ENCODE peak calls at places on chromosomes 3 and 15, in seven cellular contexts. E is lung; I is CD4-positive, alpha-beta memory T cell; P is neural progenitor cell; J is endothelial cell of umbilical vein; R is tibial artery; T is GM23248. O is an unnamed sample.

GRCh38 chr3:148790841-148791240 is 36.8 kb upstream of the CPB1 start:
- DNase-seq in T (no peak), E (no peak), P (no peak), I (no peak), J (no peak), R (peak; percentile 70), O (no peak)

GRCh38 chr15:34734303-34734702 is 20.5 kb downstream of the GJD2 start:
- DNase-seq in P (no peak), E (no peak), R (no peak), T (no peak), J (no peak), I (no peak), O (no peak)

GRCh38 chr3:29255854-29256696 is 24.8 kb upstream of the RBMS3 start:
- DNase-seq in I (no peak), T (peak; percentile 23), E (no peak), P (no peak), J (no peak), R (no peak), O (no peak)

GRCh38 chr3:20190991-20191390 is 5.0 kb upstream of the SGO1 start:
- DNase-seq in E (no peak), P (peak; percentile 14), J (no peak), R (no peak), T (no peak), I (no peak), O (no peak)

GRCh38 chr3:29919551-29919950 is 638.7 kb downstream of the RBMS3 start:
- DNase-seq in R (no peak), J (no peak), I (no peak), T (no peak), E (no peak), P (no peak), O (no peak)

GRCh38 chr3:70359711-70360110 is 47.3 kb upstream of the MDFIC2 start:
- DNase-seq in T (no peak), P (no peak), I (no peak), J (no peak), E (no peak), R (no peak), O (no peak)

GRCh38 chr3:134640872-134641470 is 9.9 kb downstream of the KY start:
- DNase-seq in R (no peak), E (no peak), J (peak; percentile 32), I (no peak), T (peak; percentile 43), P (peak; percentile 59), O (peak; percentile 41)

GRCh38 chr3:14118400-14119165 is 6.1 kb downstream of the CHCHD4 start:
- DNase-seq in I (no peak), J (no peak), E (no peak), T (no peak), P (no peak), R (no peak), O (no peak)

GRCh38 chr15:58738051-58738707 is 11.3 kb downstream of the ADAM10 start:
- DNase-seq in I (no peak), P (no peak), E (no peak), J (peak; percentile 69), R (no peak), T (peak; percentile 72), O (no peak)

GRCh38 chr3:179260949-179261765 is 10.2 kb upstream of the KCNMB3 start:
- DNase-seq in E (peak; percentile 75), T (peak; percentile 86), R (peak; percentile 32), I (peak; percentile 69), J (peak; percentile 58), P (peak; percentile 79), O (peak; percentile 79)

GRCh38 chr15:40307421-40308165 is at the start of gene PLCB2:
- DNase-seq in E (peak; percentile 52), T (no peak), P (no peak), I (peak; percentile 80), J (no peak), R (no peak), O (peak; percentile 58)

GRCh38 chr3:122688996-122689395 is 8.4 kb downstream of the PARP14 start:
- DNase-seq in P (no peak), I (no peak), J (no peak), E (no peak), T (peak; percentile 10), R (no peak), O (no peak)

GRCh38 chr3:14391033-14391432 is 11.4 kb upstream of the SLC6A6 start:
- DNase-seq in T (peak; percentile 92), I (no peak), R (peak; percentile 71), E (no peak), J (no peak), P (no peak), O (no peak)

GRCh38 chr3:14415501-14415900 is 13.1 kb downstream of the SLC6A6 start:
- DNase-seq in P (no peak), J (no peak), R (no peak), I (no peak), E (no peak), T (peak; percentile 62), O (no peak)

GRCh38 chr3:194814878-194815357 is 129.2 kb downstream of the FAM43A start:
- DNase-seq in J (no peak), R (no peak), P (no peak), E (no peak), I (no peak), T (peak; percentile 50), O (no peak)

GRCh38 chr15:65305144-65305758 is 774 bp downstream of the RNU5B-1 start:
- DNase-seq in E (no peak), I (no peak), T (no peak), J (no peak), P (no peak), R (no peak), O (no peak)

GRCh38 chr3:94401466-94401865 is 338.6 kb downstream of the NSUN3 start:
- DNase-seq in I (no peak), R (no peak), P (no peak), T (no peak), E (no peak), J (no peak), O (no peak)

GRCh38 chr3:156631323-156631722 is 43.1 kb upstream of the TIPARP start:
- DNase-seq in R (no peak), I (no peak), E (no peak), J (no peak), P (no peak), T (peak; percentile 45), O (no peak)

GRCh38 chr3:44058022-44058867 is 183.4 kb upstream of the TOPAZ1 start:
- DNase-seq in J (no peak), T (peak; percentile 87), R (no peak), I (no peak), E (no peak), P (no peak), O (no peak)

DNA sequence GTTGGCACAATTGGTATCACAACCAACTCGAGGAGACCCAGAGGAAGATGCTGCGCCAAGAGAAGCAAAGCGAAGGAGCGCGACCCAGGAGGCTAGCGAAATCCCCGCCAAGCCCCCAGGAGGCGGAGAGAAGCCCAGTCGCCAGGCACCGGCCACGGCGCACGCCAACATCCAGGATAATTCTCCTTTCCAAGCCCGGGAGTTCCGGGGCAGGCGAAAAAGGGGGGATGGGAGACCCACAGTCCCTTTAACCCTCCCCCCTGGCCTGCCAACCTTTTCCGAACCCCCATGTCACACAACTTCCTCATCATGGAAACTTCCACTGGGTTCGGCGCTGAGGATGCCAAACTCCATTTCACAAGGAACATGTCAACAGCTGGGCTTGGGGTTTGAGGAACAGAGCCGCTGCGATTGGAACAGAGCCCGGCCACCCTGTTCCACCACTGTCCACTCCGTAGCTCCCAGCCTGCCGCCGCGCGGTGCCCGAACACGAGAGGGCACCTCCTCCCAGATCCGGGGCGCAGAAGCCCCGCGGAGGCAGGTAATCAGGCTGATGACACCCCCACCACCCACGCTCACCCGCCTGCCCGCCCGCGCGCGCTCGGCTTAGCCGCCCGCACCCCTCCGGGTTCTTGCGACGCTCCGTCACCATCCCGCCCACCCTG is 567 bp downstream of the THRB start:
- DNase-seq in P (peak; percentile 53), I (no peak), R (peak; percentile 89), J (peak; percentile 20), T (peak; percentile 71), E (peak; percentile 64), O (no peak)
- H3K27ac ChIP-seq in P (no peak overlapping the region), I (no peak overlapping the region), R (peak overlapping the region; percentile 96), J (no peak overlapping the region), T (peak overlapping the region; percentile 37), E (peak overlapping the region; percentile 81), O (no peak overlapping the region)

GRCh38 chr15:39171944-39172368 is 408.9 kb upstream of the THBS1 start:
- DNase-seq in P (peak; percentile 86), R (peak; percentile 39), E (peak; percentile 59), J (peak; percentile 99), I (no peak), T (peak; percentile 96), O (no peak)

GRCh38 chr15:39165026-39165706 is 415.7 kb upstream of the THBS1 start:
- DNase-seq in I (no peak), J (no peak), E (no peak), P (no peak), R (no peak), T (peak; percentile 66), O (no peak)

GRCh38 chr15:39172380-39173281 is 408.2 kb upstream of the THBS1 start:
- DNase-seq in R (no peak), P (peak; percentile 12), I (no peak), T (peak; percentile 64), J (peak; percentile 50), E (no peak), O (no peak)

GRCh38 chr15:39167114-39168058 is 413.5 kb upstream of the THBS1 start:
- DNase-seq in I (no peak), R (no peak), P (no peak), J (no peak), E (no peak), T (peak; percentile 14), O (no peak)
- H3K27ac ChIP-seq in I (no peak overlapping the region), R (peak overlapping the region; percentile 62), P (no peak overlapping the region), J (no peak overlapping the region), E (no peak overlapping the region), T (peak overlapping the region; percentile 71), O (no peak overlapping the region)

DNA sequence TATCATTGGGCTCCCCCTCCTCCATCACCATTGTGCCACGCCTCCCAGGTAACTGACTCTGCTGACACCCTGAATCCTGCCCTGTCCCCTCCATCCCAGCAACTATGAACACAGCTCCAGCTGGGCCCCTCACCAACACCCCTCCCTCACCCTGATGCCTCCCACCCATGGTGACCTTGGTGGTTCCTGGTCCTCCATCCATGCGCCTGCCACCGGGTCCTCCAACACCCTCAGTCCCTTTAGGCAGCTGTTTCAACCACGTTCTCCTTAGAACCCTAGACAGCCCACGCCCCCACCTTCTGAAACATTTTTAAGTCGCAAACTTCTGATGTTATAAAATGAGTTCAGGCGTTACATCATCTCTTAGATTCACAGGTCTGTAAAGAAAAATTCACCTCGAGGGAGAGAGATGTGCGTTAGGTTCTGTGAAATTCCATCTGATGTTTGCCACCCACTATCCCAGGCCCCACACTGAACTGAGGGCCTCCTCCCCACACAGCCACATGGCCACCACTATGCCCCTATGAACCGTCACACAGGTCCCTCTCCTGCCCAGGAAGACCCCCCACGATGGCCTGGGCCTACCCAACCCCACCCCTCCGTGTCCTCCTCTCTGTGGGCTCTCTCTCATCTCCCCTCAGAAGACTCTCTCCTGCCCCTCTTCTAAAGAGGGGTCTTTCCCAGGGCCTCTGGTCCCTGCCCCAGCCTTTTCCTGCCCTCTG is 29.8 kb downstream of the PCSK6 start:
- DNase-seq in E (no peak), I (no peak), J (no peak), P (no peak), R (no peak), T (no peak), O (no peak)
- H3K27ac ChIP-seq in E (peak overlapping the region; percentile 77), I (no peak overlapping the region), J (no peak overlapping the region), P (no peak overlapping the region), R (no peak overlapping the region), T (no peak overlapping the region), O (no peak overlapping the region)

DNA sequence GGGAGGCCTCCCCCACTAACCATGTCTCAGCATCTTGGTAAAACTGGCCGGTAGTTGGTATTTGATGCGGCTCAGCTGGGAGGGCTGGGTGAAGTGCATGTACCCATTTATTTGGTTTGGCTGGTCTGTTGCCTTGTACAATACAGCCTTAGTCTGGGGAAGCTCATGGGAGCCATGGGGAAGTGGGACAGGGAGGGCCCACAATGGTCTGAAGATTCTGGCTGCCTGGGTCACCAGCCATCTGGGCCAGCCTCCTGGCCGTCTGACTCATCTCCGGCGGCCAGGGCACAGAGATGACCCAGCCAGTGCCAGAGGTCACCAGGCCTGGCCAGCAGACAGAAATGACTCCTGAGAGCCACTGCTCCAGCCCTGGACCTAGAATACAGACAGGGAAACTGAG is 51.6 kb upstream of the SMAD6 start:
- DNase-seq in J (peak; percentile 87), P (no peak), T (peak; percentile 33), E (peak; percentile 48), I (no peak), R (peak; percentile 75), O (no peak)
- H3K27ac ChIP-seq in J (peak overlapping the region; percentile 71), P (no peak overlapping the region), T (no peak overlapping the region), E (peak overlapping the region; percentile 61), I (no peak overlapping the region), R (no peak overlapping the region), O (no peak overlapping the region)